ENCODE peak calls at places on chromosomes 2 and 18, in four cellular contexts. E, R, M and A are unnamed samples. For H3K27me3, the result is how much of the 10 kb centered on the place peaks cover.

GRCh38 chr2:7983912-7984311 is 697.9 kb upstream of the ID2 start:
- DNase-seq in E (no peak), R (no peak), M (no peak), A (no peak)

GRCh38 chr2:79139423-79139822 is 19.1 kb downstream of the REG1A start:
- DNase-seq in E (no peak), R (no peak), M (no peak), A (no peak)

GRCh38 chr2:199463000-199463692 is 5.4 kb upstream of the SATB2 start:
- DNase-seq in E (peak), R (peak), M (peak), A (peak)

GRCh38 chr18:78431606-78432005 is 548.0 kb upstream of the SALL3 start:
- DNase-seq in E (no peak), R (no peak), M (no peak), A (no peak)

GRCh38 chr2:233690444-233690843 is 2.2 kb upstream of the UGT1A6 start:
- DNase-seq in E (no peak), R (peak), M (no peak), A (no peak)

GRCh38 chr18:70454705-70455322 is 166.0 kb downstream of the SOCS6 start:
- DNase-seq in E (peak), R (peak), M (peak), A (peak)

GRCh38 chr18:69998523-69998987 is 50.9 kb upstream of the CD226 start:
- DNase-seq in E (peak), R (no peak), M (no peak), A (no peak)

GRCh38 chr2:214649440-214650205 is 159.9 kb downstream of the BARD1 start:
- DNase-seq in E (no peak), R (peak), M (peak), A (no peak)

GRCh38 chr18:59516356-59517155 is 157.5 kb upstream of the LMAN1 start:
- DNase-seq in E (peak), R (peak), M (peak), A (peak)

GRCh38 chr2:189528617-189529016 is 52.0 kb downstream of the SLC40A1 start:
- DNase-seq in E (no peak), R (no peak), M (no peak), A (no peak)

DNA sequence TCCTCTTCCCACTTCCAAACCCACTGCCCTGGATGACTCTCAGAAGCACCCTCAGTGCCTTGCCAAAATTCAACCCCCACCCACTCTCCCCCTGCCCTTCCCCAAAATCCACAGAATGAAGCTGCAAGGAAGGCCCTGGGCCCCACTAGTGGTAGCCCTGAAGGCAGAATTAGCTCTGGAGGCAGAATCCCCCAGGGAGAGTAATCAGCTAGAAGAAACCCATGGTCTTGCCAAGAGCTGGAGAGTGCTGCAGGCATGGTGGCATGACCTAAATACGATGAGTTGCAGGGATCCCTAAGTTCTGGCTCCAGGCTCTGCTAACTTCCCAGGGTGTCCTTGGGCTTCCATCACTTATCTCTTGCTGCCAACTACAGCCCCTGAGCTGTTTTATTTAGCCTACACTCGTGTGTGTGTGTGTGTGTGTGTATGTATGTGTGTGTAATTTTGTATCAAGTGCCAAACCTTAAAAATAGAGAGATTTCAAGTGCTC is 7.9 kb downstream of the GAD1 start:
- DNase-seq in E (no peak), R (no peak), M (peak), A (no peak)
- H3K27me3 ChIP-seq in E (half or more), R (under half), M (half or more), A (half or more)

DNA sequence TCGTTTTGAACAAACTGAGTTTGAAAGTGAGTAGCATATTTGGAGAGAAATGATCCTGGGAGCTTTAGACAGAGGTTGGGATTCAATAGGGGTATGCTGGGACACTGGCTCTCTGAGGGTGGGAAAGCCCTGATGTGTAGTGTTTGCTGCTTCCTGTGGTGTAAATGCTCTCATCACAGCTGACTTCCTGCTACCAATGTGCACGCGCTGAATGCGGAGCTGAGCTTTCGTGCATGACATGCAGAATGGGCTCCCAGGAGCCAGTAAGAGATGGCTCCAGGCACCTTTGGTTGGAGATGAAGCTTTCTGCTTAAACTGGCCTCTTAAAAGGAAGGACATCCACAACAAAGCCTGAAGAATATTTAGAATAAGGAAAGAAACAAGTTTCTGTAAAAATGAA is 224.1 kb upstream of the CCDC150 start:
- DNase-seq in E (no peak), R (no peak), M (no peak), A (no peak)
- H2AFZ ChIP-seq in E (no peak), R (no peak), M (no peak), A (no peak)

DNA sequence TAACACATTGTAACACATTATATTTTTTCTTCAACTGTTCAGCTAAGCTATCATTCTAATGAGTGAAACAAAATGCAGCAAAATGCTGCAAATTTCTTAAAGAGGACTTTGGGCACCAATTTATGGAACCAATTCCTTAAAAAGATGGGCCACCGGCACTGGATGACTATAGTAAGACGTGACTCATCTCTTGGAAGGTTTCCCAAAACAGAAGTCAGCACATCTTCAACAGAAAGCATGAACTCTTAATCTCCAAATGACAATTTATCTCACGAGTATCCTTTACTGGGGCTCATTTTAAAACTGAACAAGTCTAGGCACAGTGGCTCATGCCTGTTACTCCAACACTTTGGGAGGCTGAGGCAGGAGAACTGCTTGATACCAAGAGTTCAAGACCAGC is 213.4 kb downstream of the CDH20 start:
- DNase-seq in E (no peak), R (peak), M (peak), A (no peak)
- TF ChIP-seq EZH2phosphoT487 in E (no peak), R (no peak), M (no peak), A (no peak)

GRCh38 chr2:232460171-232460570 is 4.2 kb downstream of the ALPI start:
- DNase-seq in E (no peak), R (no peak), M (no peak), A (no peak)
- H3K27me3 ChIP-seq in E (under half), R (under half), M (under half), A (under half)

DNA sequence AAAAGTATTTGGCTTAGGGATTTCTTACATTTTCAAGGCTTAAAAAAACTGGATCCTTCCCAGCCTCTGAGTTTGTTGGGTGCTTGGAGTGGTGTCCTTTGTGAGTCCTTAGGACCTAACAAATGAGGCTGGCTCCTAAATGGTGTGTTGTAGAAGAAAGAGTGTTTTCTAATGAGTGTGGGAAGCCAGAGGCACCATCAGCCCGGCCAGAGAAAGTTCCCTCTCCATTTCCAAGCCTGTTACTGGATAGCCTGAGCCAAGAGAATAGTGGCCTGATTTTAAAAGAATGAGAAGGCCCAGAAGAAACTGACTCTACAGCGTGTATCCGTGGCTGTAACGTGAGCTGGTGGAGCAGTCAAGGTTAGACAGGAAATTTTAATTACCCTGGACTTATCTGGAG is 4.4 kb downstream of the EFHD1 start:
- DNase-seq in E (no peak), R (no peak), M (no peak), A (no peak)
- H2AFZ ChIP-seq in E (no peak), R (no peak), M (no peak), A (no peak)

GRCh38 chr2:42001696-42002331 is 46.0 kb upstream of the PKDCC start:
- DNase-seq in E (no peak), R (no peak), M (peak), A (no peak)
- TF ChIP-seq EZH2phosphoT487 in E (no peak), R (no peak), M (no peak), A (no peak)

DNA sequence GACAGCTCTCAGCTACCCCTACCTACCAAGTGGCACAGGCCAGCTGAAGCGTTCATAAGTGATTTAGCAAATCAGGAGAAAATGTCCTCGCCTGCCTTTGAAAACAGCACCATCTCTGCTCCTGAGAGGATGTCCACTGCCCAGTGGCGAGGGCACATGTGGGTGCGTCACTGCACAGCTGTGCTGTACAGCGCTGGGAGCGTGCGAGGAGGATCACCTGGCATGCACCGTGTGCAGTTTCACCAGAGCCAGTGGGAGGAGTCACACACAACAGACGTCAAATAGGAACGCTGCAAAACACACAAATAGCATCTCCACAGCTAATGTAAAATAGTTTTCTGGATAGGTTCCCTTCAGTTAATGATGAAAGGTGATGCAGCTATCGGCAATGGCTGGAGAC is 154.1 kb downstream of the HDAC4 start:
- DNase-seq in E (no peak), R (peak), M (no peak), A (no peak)
- H3K27me3 ChIP-seq in E (under half), R (under half), M (under half), A (under half)